ENCODE peak calls at places on chromosomes 3 and 15, in nine cellular contexts. T is activated T-helper 1 cell treated with Interleukin-2 at 50 U/mL for 16 hours; W is glutamatergic neuron; U is HS-5; G is caudate nucleus; S is germinal center; R is osteoblast; B is stimulated activated CD4-positive, alpha-beta T cell treated with anti-CD3 and anti-CD28 coated beads, Interleukin-2, amount 100 ng/mL, for 24 hours; I is activated CD4-positive, alpha-beta T cell treated with anti-CD3 and anti-CD28 coated beads, Interleukin-2, amount 50 U/mL, for 1 hour. Z is an unnamed sample.

GRCh38 chr15:87326274-87326673 is 930.3 kb downstream of the NTRK3 start:
- DNase-seq in T (no peak), W (no peak), U (no peak), G (no peak), S (no peak), R (no peak), B (no peak), I (no peak), Z (no peak)

GRCh38 chr3:39637807-39638206 is 170.3 kb downstream of the MOBP start:
- DNase-seq in T (no peak), W (no peak), U (peak), G (no peak), S (no peak), R (no peak), B (no peak), I (no peak), Z (no peak)

GRCh38 chr15:100861511-100861991 is 18.1 kb upstream of the ALDH1A3 start:
- DNase-seq in T (no peak), W (no peak), U (no peak), G (peak), S (no peak), R (peak), B (no peak), I (no peak), Z (no peak)

GRCh38 chr3:72997421-72997961 is 880 bp downstream of the PPP4R2 start:
- DNase-seq in T (no peak), W (no peak), U (peak), G (peak), S (peak), R (peak), B (peak), I (peak), Z (peak)

GRCh38 chr15:92164327-92165000 is 229.2 kb upstream of the ST8SIA2 start:
- DNase-seq in T (no peak), W (no peak), U (no peak), G (no peak), S (no peak), R (peak), B (no peak), I (no peak), Z (no peak)

GRCh38 chr3:160739079-160739478 is 17.0 kb upstream of the PPM1L start:
- DNase-seq in T (no peak), W (no peak), U (no peak), G (no peak), S (no peak), R (no peak), B (no peak), I (no peak), Z (no peak)

GRCh38 chr3:51340311-51340829 is 44.7 kb upstream of the MANF start:
- DNase-seq in T (no peak), W (no peak), U (peak), G (no peak), S (no peak), R (peak), B (no peak), I (no peak), Z (peak)

GRCh38 chr3:177590826-177591225 is 393.5 kb upstream of the TBL1XR1 start:
- DNase-seq in T (no peak), W (no peak), U (no peak), G (no peak), S (no peak), R (no peak), B (no peak), I (no peak), Z (no peak)

GRCh38 chr3:5122741-5123706 is 932 bp downstream of the ARL8B start:
- DNase-seq in T (no peak), W (peak), U (no peak), G (peak), S (peak), R (peak), B (peak), I (peak), Z (peak)

GRCh38 chr3:150737874-150738679 is 24.9 kb downstream of the SIAH2 start:
- DNase-seq in T (no peak), W (no peak), U (no peak), G (no peak), S (no peak), R (no peak), B (peak), I (no peak), Z (no peak)

GRCh38 chr3:60431599-60431958 is 819.7 kb downstream of the FHIT start:
- DNase-seq in T (no peak), W (no peak), U (no peak), G (no peak), S (no peak), R (peak), B (no peak), I (no peak), Z (no peak)

GRCh38 chr3:43319364-43319763 is 33.0 kb downstream of the SNRK start:
- DNase-seq in T (no peak), W (no peak), U (no peak), G (no peak), S (no peak), R (no peak), B (no peak), I (no peak), Z (no peak)

GRCh38 chr3:159837725-159838124 is 150.9 kb upstream of the IL12A start:
- DNase-seq in T (no peak), W (no peak), U (no peak), G (no peak), S (no peak), R (no peak), B (no peak), I (no peak), Z (no peak)

GRCh38 chr3:50441818-50442217 is 61.6 kb downstream of the CACNA2D2 start:
- DNase-seq in T (no peak), W (no peak), U (no peak), G (no peak), S (no peak), R (no peak), B (no peak), I (no peak), Z (no peak)

GRCh38 chr15:79028411-79028964 is 62.1 kb downstream of the RASGRF1 start:
- DNase-seq in T (no peak), W (peak), U (no peak), G (no peak), S (peak), R (no peak), B (peak), I (no peak), Z (no peak)

GRCh38 chr15:99016680-99017321 is 9.2 kb upstream of the PGPEP1L start:
- DNase-seq in T (no peak), W (no peak), U (peak), G (no peak), S (no peak), R (peak), B (no peak), I (no peak), Z (peak)

GRCh38 chr15:92097473-92098178 is 244.1 kb downstream of the SLCO3A1 start:
- DNase-seq in T (no peak), W (peak), U (no peak), G (peak), S (peak), R (peak), B (peak), I (peak), Z (peak)

GRCh38 chr15:72782993-72783562 is 480 bp downstream of the ADPGK start:
- DNase-seq in T (no peak), W (no peak), U (no peak), G (no peak), S (peak), R (peak), B (peak), I (peak), Z (no peak)

GRCh38 chr3:136617123-136617700 is 135.0 kb downstream of the STAG1 start:
- DNase-seq in T (no peak), W (no peak), U (no peak), G (no peak), S (no peak), R (no peak), B (no peak), I (no peak), Z (no peak)

GRCh38 chr15:62079594-62079993 is 12.8 kb downstream of the C2CD4A start:
- DNase-seq in T (no peak), W (no peak), U (no peak), G (no peak), S (no peak), R (no peak), B (no peak), I (no peak), Z (no peak)

GRCh38 chr15:98413973-98414546 is 234.3 kb upstream of the IGF1R start:
- DNase-seq in T (no peak), W (no peak), U (no peak), G (no peak), S (no peak), R (no peak), B (no peak), I (no peak), Z (no peak)

GRCh38 chr3:98897701-98898100 is 3.8 kb downstream of the DCBLD2 start:
- DNase-seq in T (no peak), W (no peak), U (no peak), G (no peak), S (no peak), R (no peak), B (no peak), I (no peak), Z (no peak)

GRCh38 chr15:84910928-84911623 is 26.6 kb downstream of the SLC28A1 start:
- DNase-seq in T (no peak), W (no peak), U (no peak), G (no peak), S (no peak), R (peak), B (no peak), I (no peak), Z (no peak)

GRCh38 chr3:196220587-196220986 is 4.3 kb downstream of the SLC51A start:
- DNase-seq in T (no peak), W (no peak), U (no peak), G (no peak), S (no peak), R (no peak), B (no peak), I (no peak), Z (no peak)

GRCh38 chr3:12222765-12223485 is 64.2 kb upstream of the TIMP4 start:
- DNase-seq in T (no peak), W (no peak), U (peak), G (no peak), S (no peak), R (peak), B (no peak), I (no peak), Z (peak)

GRCh38 chr3:13552855-13553652 is 4.1 kb downstream of the FBLN2 start:
- DNase-seq in T (no peak), W (no peak), U (no peak), G (no peak), S (no peak), R (no peak), B (no peak), I (no peak), Z (no peak)

GRCh38 chr3:129937717-129938116 is 36.8 kb upstream of the TRH start:
- DNase-seq in T (no peak), W (no peak), U (no peak), G (no peak), S (no peak), R (no peak), B (no peak), I (no peak), Z (no peak)

GRCh38 chr3:49469037-49469875 is 811 bp upstream of the DAG1 start:
- DNase-seq in T (no peak), W (peak), U (no peak), G (no peak), S (no peak), R (peak), B (no peak), I (no peak), Z (peak)

GRCh38 chr15:89389841-89390603 is 55.4 kb upstream of the POLG start:
- DNase-seq in T (no peak), W (peak), U (no peak), G (no peak), S (no peak), R (no peak), B (no peak), I (no peak), Z (no peak)

GRCh38 chr3:100040446-100040845 is 73.9 kb downstream of the FILIP1L start:
- DNase-seq in T (no peak), W (no peak), U (no peak), G (no peak), S (no peak), R (no peak), B (no peak), I (no peak), Z (no peak)

GRCh38 chr3:173870976-173871375 is 473.4 kb downstream of the NLGN1 start:
- DNase-seq in T (no peak), W (no peak), U (no peak), G (no peak), S (no peak), R (no peak), B (no peak), I (no peak), Z (no peak)

GRCh38 chr15:85477730-85478129 is 97.3 kb downstream of the AKAP13 start:
- DNase-seq in T (no peak), W (no peak), U (no peak), G (no peak), S (no peak), R (no peak), B (no peak), I (no peak), Z (no peak)

GRCh38 chr3:39178553-39178952 is 13.8 kb downstream of the XIRP1 start:
- DNase-seq in T (no peak), W (no peak), U (no peak), G (no peak), S (no peak), R (peak), B (no peak), I (no peak), Z (no peak)

GRCh38 chr3:54818942-54819341 is 108.9 kb downstream of the LRTM1 start:
- DNase-seq in T (no peak), W (no peak), U (no peak), G (no peak), S (no peak), R (no peak), B (no peak), I (no peak), Z (no peak)

GRCh38 chr3:51585197-51585596 is 46.7 kb downstream of the RAD54L2 start:
- DNase-seq in T (no peak), W (no peak), U (no peak), G (no peak), S (no peak), R (no peak), B (no peak), I (no peak), Z (no peak)

GRCh38 chr3:57098418-57099310 is 38.2 kb downstream of the SPATA12 start:
- DNase-seq in T (no peak), W (no peak), U (no peak), G (no peak), S (no peak), R (no peak), B (no peak), I (no peak), Z (no peak)

Z was measured in amniotic stem cell.